ENCODE peak calls at places on chromosomes 11 and 22, in six cellular contexts. One of them, this sample, is unnamed.

GRCh38 chr11:36069576-36070214 is 125.8 kb downstream of the LDLRAD3 start:
- DNase-seq in upper lobe of left lung: no peak
- DNase-seq in IMR-90: no peak
- DNase-seq in adrenal gland: no peak
- DNase-seq in vagina: peak; percentile 22
- DNase-seq in GM12878: peak; percentile 15
- DNase-seq in this sample: no peak

GRCh38 chr22:49132009-49132408 is 695.7 kb downstream of the BRD1 start:
- DNase-seq in upper lobe of left lung: no peak
- DNase-seq in GM12878: no peak
- DNase-seq in vagina: no peak
- DNase-seq in IMR-90: no peak
- DNase-seq in adrenal gland: no peak
- DNase-seq in this sample: no peak

GRCh38 chr11:66082936-66083698 is 13.0 kb downstream of the PACS1 start:
- DNase-seq in GM12878: no peak
- DNase-seq in upper lobe of left lung: no peak
- DNase-seq in adrenal gland: peak; percentile 3
- DNase-seq in IMR-90: no peak
- DNase-seq in vagina: no peak
- DNase-seq in this sample: no peak

GRCh38 chr22:37165940-37166674 is 16.4 kb upstream of the IL2RB start:
- DNase-seq in IMR-90: no peak
- DNase-seq in vagina: no peak
- DNase-seq in adrenal gland: no peak
- DNase-seq in GM12878: no peak
- DNase-seq in upper lobe of left lung: peak; percentile 66
- DNase-seq in this sample: no peak

GRCh38 chr11:37908224-37908558 is 1310.2 kb upstream of the RAG2 start:
- DNase-seq in GM12878: no peak
- DNase-seq in adrenal gland: no peak
- DNase-seq in vagina: no peak
- DNase-seq in upper lobe of left lung: peak; percentile 21
- DNase-seq in IMR-90: no peak
- DNase-seq in this sample: no peak

GRCh38 chr22:29306830-29307657 is 594 bp downstream of the GAS2L1 start:
- DNase-seq in IMR-90: peak; percentile 61
- DNase-seq in upper lobe of left lung: peak; percentile 95
- DNase-seq in GM12878: no peak
- DNase-seq in adrenal gland: peak; percentile 84
- DNase-seq in vagina: no peak
- DNase-seq in this sample: no peak

GRCh38 chr11:83572521-83572920 is 286.4 kb upstream of the CCDC90B start:
- DNase-seq in IMR-90: no peak
- DNase-seq in vagina: no peak
- DNase-seq in upper lobe of left lung: no peak
- DNase-seq in adrenal gland: no peak
- DNase-seq in GM12878: no peak
- DNase-seq in this sample: no peak

GRCh38 chr11:29518389-29519174 is 498.2 kb downstream of the KCNA4 start:
- DNase-seq in GM12878: no peak
- DNase-seq in vagina: no peak
- DNase-seq in IMR-90: no peak
- DNase-seq in adrenal gland: no peak
- DNase-seq in upper lobe of left lung: no peak
- DNase-seq in this sample: no peak

GRCh38 chr11:3840870-3841425 is at the start of gene RHOG:
- DNase-seq in upper lobe of left lung: peak; percentile 96
- DNase-seq in GM12878: no peak
- DNase-seq in IMR-90: peak; percentile 76
- DNase-seq in vagina: peak; percentile 94
- DNase-seq in adrenal gland: peak; percentile 80
- DNase-seq in this sample: peak; percentile 85

GRCh38 chr11:27532652-27533325 is 26.2 kb upstream of the LIN7C start:
- DNase-seq in GM12878: no peak
- DNase-seq in adrenal gland: no peak
- DNase-seq in IMR-90: peak; percentile 9
- DNase-seq in upper lobe of left lung: no peak
- DNase-seq in vagina: no peak
- DNase-seq in this sample: no peak

GRCh38 chr22:19287889-19288288 is 3.6 kb downstream of the CLTCL1 start:
- DNase-seq in GM12878: no peak
- DNase-seq in vagina: no peak
- DNase-seq in IMR-90: peak; percentile 86
- DNase-seq in adrenal gland: no peak
- DNase-seq in upper lobe of left lung: no peak
- DNase-seq in this sample: no peak

GRCh38 chr22:26848244-26848920 is 191.0 kb downstream of the MIAT start:
- DNase-seq in GM12878: no peak
- DNase-seq in adrenal gland: no peak
- DNase-seq in IMR-90: no peak
- DNase-seq in upper lobe of left lung: no peak
- DNase-seq in vagina: peak; percentile 37
- DNase-seq in this sample: no peak

GRCh38 chr11:86183694-86184093 is 60.9 kb upstream of the EED start:
- DNase-seq in vagina: no peak
- DNase-seq in upper lobe of left lung: no peak
- DNase-seq in adrenal gland: no peak
- DNase-seq in IMR-90: peak; percentile 76
- DNase-seq in GM12878: no peak
- DNase-seq in this sample: no peak

GRCh38 chr11:65851083-65851579 is 6.8 kb downstream of the CFL1 start:
- DNase-seq in GM12878: no peak
- DNase-seq in upper lobe of left lung: peak; percentile 78
- DNase-seq in vagina: no peak
- DNase-seq in IMR-90: no peak
- DNase-seq in adrenal gland: no peak
- DNase-seq in this sample: no peak

GRCh38 chr11:31487848-31488247 is 21.6 kb downstream of the IMMP1L start:
- DNase-seq in GM12878: no peak
- DNase-seq in adrenal gland: no peak
- DNase-seq in upper lobe of left lung: no peak
- DNase-seq in IMR-90: peak; percentile 73
- DNase-seq in vagina: no peak
- DNase-seq in this sample: no peak

GRCh38 chr22:42519544-42520237 is at the start of gene RRP7A:
- DNase-seq in vagina: no peak
- DNase-seq in upper lobe of left lung: peak; percentile 96
- DNase-seq in adrenal gland: peak; percentile 81
- DNase-seq in IMR-90: peak; percentile 54
- DNase-seq in GM12878: no peak
- DNase-seq in this sample: peak; percentile 21

GRCh38 chr22:25395468-25395867 is 169.0 kb upstream of the GRK3 start:
- DNase-seq in IMR-90: no peak
- DNase-seq in upper lobe of left lung: no peak
- DNase-seq in vagina: no peak
- DNase-seq in adrenal gland: no peak
- DNase-seq in GM12878: no peak
- DNase-seq in this sample: no peak

GRCh38 chr11:33830903-33831648 is 56.8 kb upstream of the FBXO3 start:
- DNase-seq in GM12878: no peak
- DNase-seq in IMR-90: no peak
- DNase-seq in adrenal gland: no peak
- DNase-seq in upper lobe of left lung: no peak
- DNase-seq in vagina: no peak
- DNase-seq in this sample: no peak

GRCh38 chr11:134098566-134099184 is 29.8 kb downstream of the JAM3 start:
- DNase-seq in upper lobe of left lung: no peak
- DNase-seq in GM12878: no peak
- DNase-seq in vagina: no peak
- DNase-seq in IMR-90: no peak
- DNase-seq in adrenal gland: no peak
- DNase-seq in this sample: no peak

GRCh38 chr11:14414470-14415461 is 55.8 kb upstream of the RRAS2 start:
- DNase-seq in upper lobe of left lung: no peak
- DNase-seq in GM12878: peak; percentile 41
- DNase-seq in adrenal gland: no peak
- DNase-seq in IMR-90: peak; percentile 55
- DNase-seq in vagina: no peak
- DNase-seq in this sample: no peak

GRCh38 chr11:29008481-29008880 is 900.3 kb downstream of the METTL15 start:
- DNase-seq in upper lobe of left lung: no peak
- DNase-seq in vagina: no peak
- DNase-seq in GM12878: no peak
- DNase-seq in IMR-90: no peak
- DNase-seq in adrenal gland: no peak
- DNase-seq in this sample: no peak

GRCh38 chr11:61545341-61545740 is 35.5 kb downstream of the SYT7 start:
- DNase-seq in vagina: no peak
- DNase-seq in IMR-90: no peak
- DNase-seq in GM12878: no peak
- DNase-seq in adrenal gland: no peak
- DNase-seq in upper lobe of left lung: no peak
- DNase-seq in this sample: no peak

GRCh38 chr22:32801436-32802290 is at the start of gene TIMP3:
- DNase-seq in vagina: no peak
- DNase-seq in upper lobe of left lung: peak; percentile 96
- DNase-seq in adrenal gland: peak; percentile 85
- DNase-seq in GM12878: no peak
- DNase-seq in IMR-90: peak; percentile 82
- DNase-seq in this sample: no peak

GRCh38 chr11:123525511-123525918 is 95.4 kb downstream of the GRAMD1B start:
- DNase-seq in adrenal gland: no peak
- DNase-seq in vagina: no peak
- DNase-seq in IMR-90: no peak
- DNase-seq in GM12878: no peak
- DNase-seq in upper lobe of left lung: peak; percentile 56
- DNase-seq in this sample: no peak

GRCh38 chr11:112025682-112026081 is 474 bp downstream of the DLAT start:
- DNase-seq in adrenal gland: no peak
- DNase-seq in IMR-90: peak; percentile 23
- DNase-seq in upper lobe of left lung: no peak
- DNase-seq in GM12878: no peak
- DNase-seq in vagina: no peak
- DNase-seq in this sample: no peak

GRCh38 chr11:57438345-57439280 is 11.7 kb upstream of the SLC43A3 start:
- DNase-seq in vagina: no peak
- DNase-seq in GM12878: no peak
- DNase-seq in adrenal gland: no peak
- DNase-seq in IMR-90: no peak
- DNase-seq in upper lobe of left lung: no peak
- DNase-seq in this sample: no peak

GRCh38 chr11:63814383-63814736 is 1.1 kb downstream of the SPINDOC start:
- DNase-seq in upper lobe of left lung: no peak
- DNase-seq in adrenal gland: no peak
- DNase-seq in IMR-90: no peak
- DNase-seq in GM12878: no peak
- DNase-seq in vagina: no peak
- DNase-seq in this sample: no peak

GRCh38 chr11:63813563-63814382 is 517 bp downstream of the SPINDOC start:
- DNase-seq in adrenal gland: peak; percentile 56
- DNase-seq in IMR-90: peak; percentile 50
- DNase-seq in vagina: no peak
- DNase-seq in GM12878: no peak
- DNase-seq in upper lobe of left lung: peak; percentile 87
- DNase-seq in this sample: no peak

GRCh38 chr11:63816732-63817131 is 3.5 kb downstream of the SPINDOC start:
- DNase-seq in vagina: no peak
- DNase-seq in GM12878: no peak
- DNase-seq in adrenal gland: no peak
- DNase-seq in IMR-90: no peak
- DNase-seq in upper lobe of left lung: no peak
- DNase-seq in this sample: no peak

GRCh38 chr11:63811522-63811921 is 1.7 kb upstream of the SPINDOC start:
- DNase-seq in upper lobe of left lung: no peak
- DNase-seq in GM12878: no peak
- DNase-seq in IMR-90: no peak
- DNase-seq in adrenal gland: no peak
- DNase-seq in vagina: no peak
- DNase-seq in this sample: no peak

DNA sequence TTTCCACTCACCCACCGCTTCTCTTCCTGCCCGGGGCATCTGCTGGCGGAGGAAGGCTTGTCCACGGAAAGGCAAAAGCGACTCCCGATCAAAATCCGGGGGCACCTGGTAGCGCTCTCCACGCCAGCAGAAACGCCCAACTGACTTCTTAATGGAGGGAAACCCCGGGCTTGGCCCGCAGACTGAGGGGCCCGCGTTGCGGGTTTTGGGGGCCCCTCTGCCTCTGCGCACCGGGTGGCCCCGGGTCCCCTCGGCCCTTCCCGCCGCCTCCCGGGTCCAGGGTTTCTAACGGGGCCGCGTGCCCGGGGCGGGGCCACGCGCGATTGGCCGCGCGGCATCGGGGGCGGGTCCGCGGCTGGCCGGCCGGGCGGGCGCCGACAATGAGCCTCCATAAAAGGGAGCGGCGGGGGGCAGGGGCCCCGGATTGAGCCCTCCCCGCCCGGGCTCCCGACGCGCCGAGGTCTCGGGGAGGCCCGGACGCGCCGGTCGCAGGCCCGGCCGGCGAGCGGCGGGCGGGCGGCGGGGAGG is at the start of gene SPINDOC:
- DNase-seq in adrenal gland: peak; percentile 84
- DNase-seq in vagina: no peak
- DNase-seq in GM12878: no peak
- DNase-seq in upper lobe of left lung: peak; percentile 96
- DNase-seq in IMR-90: peak; percentile 47
- DNase-seq in this sample: no peak
- TF ChIP-seq POLR2A in adrenal gland: peak; percentile 49
- TF ChIP-seq POLR2A in vagina: no peak
- TF ChIP-seq POLR2A in GM12878: peak; percentile 77
- TF ChIP-seq POLR2A in upper lobe of left lung: peak; percentile 24
- TF ChIP-seq POLR2A in IMR-90: peak; percentile 83
- TF ChIP-seq POLR2A in this sample: no peak

GRCh38 chr11:91066648-91067047 is 843.8 kb upstream of the CHORDC1 start:
- DNase-seq in adrenal gland: no peak
- DNase-seq in IMR-90: no peak
- DNase-seq in upper lobe of left lung: no peak
- DNase-seq in vagina: no peak
- DNase-seq in GM12878: no peak
- DNase-seq in this sample: no peak
- H3K27ac ChIP-seq in adrenal gland: no peak overlapping the region
- H3K27ac ChIP-seq in IMR-90: no peak overlapping the region
- H3K27ac ChIP-seq in upper lobe of left lung: no peak overlapping the region
- H3K27ac ChIP-seq in vagina: no peak overlapping the region
- H3K27ac ChIP-seq in GM12878: no peak overlapping the region
- H3K27ac ChIP-seq in this sample: no peak overlapping the region

GRCh38 chr22:50473855-50474671 is 772 bp downstream of the SBF1 start:
- DNase-seq in upper lobe of left lung: peak; percentile 91
- DNase-seq in IMR-90: peak; percentile 67
- DNase-seq in GM12878: no peak
- DNase-seq in adrenal gland: no peak
- DNase-seq in vagina: no peak
- DNase-seq in this sample: no peak
- TF ChIP-seq POLR2A in upper lobe of left lung: no peak
- TF ChIP-seq POLR2A in IMR-90: peak; percentile 73
- TF ChIP-seq POLR2A in GM12878: peak; percentile 61
- TF ChIP-seq POLR2A in adrenal gland: peak; percentile 0
- TF ChIP-seq POLR2A in vagina: no peak
- TF ChIP-seq POLR2A in this sample: no peak

DNA sequence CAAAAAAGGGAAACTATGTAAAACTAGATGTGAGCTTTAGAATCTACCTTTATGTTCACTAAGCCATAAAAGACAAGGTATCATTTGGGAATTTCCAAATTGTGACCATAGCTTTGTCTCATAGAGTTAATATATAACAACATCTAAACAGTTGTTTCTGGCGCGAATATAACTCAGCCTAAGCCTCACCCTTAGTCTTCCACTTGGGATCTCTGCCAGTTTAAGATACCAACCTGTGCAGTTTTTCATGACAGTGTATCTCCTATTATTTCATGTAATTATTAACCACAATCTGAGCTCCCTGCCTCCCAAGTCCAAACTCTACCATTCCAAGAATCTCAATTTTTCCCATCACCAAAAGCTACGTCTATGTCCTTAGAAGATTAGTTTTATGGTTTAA is 572.5 kb upstream of the ISX start:
- DNase-seq in IMR-90: no peak
- DNase-seq in GM12878: no peak
- DNase-seq in adrenal gland: no peak
- DNase-seq in upper lobe of left lung: no peak
- DNase-seq in vagina: no peak
- DNase-seq in this sample: no peak
- H3K27ac ChIP-seq in IMR-90: no peak overlapping the region
- H3K27ac ChIP-seq in GM12878: no peak overlapping the region
- H3K27ac ChIP-seq in adrenal gland: no peak overlapping the region
- H3K27ac ChIP-seq in upper lobe of left lung: no peak overlapping the region
- H3K27ac ChIP-seq in vagina: no peak overlapping the region
- H3K27ac ChIP-seq in this sample: no peak overlapping the region

This sample was measured in esophagus squamous epithelium.